ENCODE peak calls at places on chromosomes 13 and 19, in five cellular contexts. H is tibial artery; K is cardiac septum; M is HTR-8/SVneo; C is activated naive CD8-positive, alpha-beta T cell treated with anti-CD3 and anti-CD28 coated beads, Interleukin-2, amount 50 U/mL, for 24 hours. N is an unnamed sample.

GRCh38 chr13:96650301-96650886 is 343.9 kb downstream of the OXGR1 start:
- DNase-seq in H (no peak), C (no peak), M (no peak), K (no peak), N (no peak)

GRCh38 chr13:30857636-30858035 is 48.4 kb upstream of the MEDAG start:
- DNase-seq in K (no peak), C (no peak), H (no peak), M (no peak), N (no peak)

GRCh38 chr13:38372818-38373217 is 23.2 kb downstream of the UFM1 start:
- DNase-seq in C (no peak), K (no peak), M (no peak), H (no peak), N (no peak)

GRCh38 chr19:49686503-49687088 is 2.8 kb upstream of the ADM5 start:
- DNase-seq in C (no peak), H (no peak), M (no peak), K (no peak), N (no peak)

GRCh38 chr13:113029487-113030258 is 60.7 kb downstream of the MCF2L start:
- DNase-seq in C (peak), K (no peak), M (peak), H (no peak), N (no peak)

GRCh38 chr19:38932425-38933179 is 1.9 kb downstream of the MRPS12 start:
- DNase-seq in K (no peak), H (no peak), M (no peak), C (peak), N (peak)

GRCh38 chr13:101611491-101612475 is 159.3 kb downstream of the ITGBL1 start:
- DNase-seq in K (no peak), M (no peak), H (no peak), C (no peak), N (no peak)

GRCh38 chr19:18712981-18713380 is 29.5 kb downstream of the CRTC1 start:
- DNase-seq in K (no peak), M (no peak), H (no peak), C (no peak), N (no peak)

GRCh38 chr19:17610384-17610783 is 54.9 kb downstream of the COLGALT1 start:
- DNase-seq in C (no peak), M (peak), H (no peak), K (no peak), N (peak)

GRCh38 chr13:20506676-20507075 is 19.0 kb downstream of the CRYL1 start:
- DNase-seq in H (no peak), C (no peak), K (no peak), M (no peak), N (no peak)

GRCh38 chr13:109154146-109154545 is 524.7 kb downstream of the MYO16 start:
- DNase-seq in H (no peak), K (no peak), C (no peak), M (no peak), N (no peak)

GRCh38 chr19:17932485-17933338 is at the start of gene CCDC124:
- DNase-seq in C (peak), K (peak), H (peak), M (peak), N (peak)

GRCh38 chr19:31943305-31943704 is 402.1 kb upstream of the ZNF507 start:
- DNase-seq in K (no peak), H (no peak), C (no peak), M (no peak), N (no peak)

GRCh38 chr13:94318418-94318817 is 161.1 kb downstream of the DCT start:
- DNase-seq in M (no peak), C (no peak), K (no peak), H (no peak), N (no peak)

GRCh38 chr19:42028304-42029216 is 34.5 kb upstream of the ATP1A3 start:
- DNase-seq in H (no peak), C (peak), K (no peak), M (no peak), N (no peak)

GRCh38 chr13:112810608-112811007 is 120.8 kb downstream of the ATP11A start:
- DNase-seq in H (no peak), M (no peak), K (no peak), C (no peak), N (no peak)

GRCh38 chr19:36719687-36720556 is 32.5 kb downstream of the ZNF567 start:
- DNase-seq in K (no peak), C (no peak), M (no peak), H (no peak), N (no peak)

GRCh38 chr19:51726049-51726448 is 2.3 kb upstream of the HAS1 start:
- DNase-seq in M (peak), K (no peak), C (no peak), H (no peak), N (peak)

GRCh38 chr13:42594577-42595571 is 20.9 kb downstream of the TNFSF11 start:
- DNase-seq in H (no peak), K (no peak), C (peak), M (peak), N (peak)